ENCODE peak calls at places on chromosome 2, in eight cellular contexts. P is A549, W is mesendoderm, D is esophagus squamous epithelium, X is right atrium auricular region, N is dorsolateral prefrontal cortex, O is SJSA1, Y is right lobe of liver. A is an unnamed sample.

GRCh38 chr2:218878941-218879761 is 1.5 kb upstream of the WNT10A start:
- DNase-seq in P (no peak), W (no peak), D (no peak), X (no peak), N (no peak), O (no peak), Y (no peak), A (no peak)

GRCh38 chr2:8409461-8410260 is 272.2 kb upstream of the ID2 start:
- DNase-seq in P (no peak), W (no peak), D (no peak), X (no peak), N (no peak), O (no peak), Y (no peak), A (no peak)

GRCh38 chr2:24399434-24400206 is 39.3 kb upstream of the ITSN2 start:
- DNase-seq in P (no peak), W (no peak), D (no peak), X (no peak), N (no peak), O (no peak), Y (peak), A (no peak)

GRCh38 chr2:233350708-233351107 is 3.6 kb upstream of the DGKD start:
- DNase-seq in P (peak), W (peak), D (no peak), X (no peak), N (peak), O (peak), Y (no peak), A (no peak)

GRCh38 chr2:100563407-100564247 is 834 bp downstream of the PDCL3 start:
- DNase-seq in P (no peak), W (no peak), D (no peak), X (no peak), N (no peak), O (no peak), Y (no peak), A (peak)

GRCh38 chr2:218438601-218439000 is 19.7 kb downstream of the VIL1 start:
- DNase-seq in P (no peak), W (no peak), D (no peak), X (no peak), N (no peak), O (no peak), Y (peak), A (peak)

GRCh38 chr2:46487667-46488333 is 8.4 kb downstream of the TMEM247 start:
- DNase-seq in P (peak), W (peak), D (no peak), X (peak), N (no peak), O (no peak), Y (no peak), A (peak)

GRCh38 chr2:219662566-219662965 is 35.1 kb downstream of the SLC4A3 start:
- DNase-seq in P (no peak), W (peak), D (no peak), X (no peak), N (no peak), O (no peak), Y (no peak), A (no peak)

GRCh38 chr2:102141915-102142828 is at the start of gene IL1R1:
- DNase-seq in P (peak), W (peak), D (no peak), X (peak), N (no peak), O (peak), Y (peak), A (peak)

GRCh38 chr2:113755690-113756063 is 765 bp downstream of the SLC35F5 start:
- DNase-seq in P (peak), W (no peak), D (no peak), X (no peak), N (no peak), O (no peak), Y (no peak), A (no peak)

GRCh38 chr2:112646791-112647720 is 1.3 kb downstream of the SLC20A1 start:
- DNase-seq in P (peak), W (peak), D (no peak), X (peak), N (no peak), O (peak), Y (no peak), A (no peak)

GRCh38 chr2:216522892-216523502 is 24.4 kb downstream of the RPL37A start:
- DNase-seq in P (no peak), W (no peak), D (no peak), X (no peak), N (no peak), O (no peak), Y (no peak), A (no peak)

GRCh38 chr2:236546561-236546961 is 23.1 kb upstream of the ACKR3 start:
- DNase-seq in P (no peak), W (no peak), D (no peak), X (no peak), N (no peak), O (no peak), Y (no peak), A (no peak)
- H3K27ac ChIP-seq in P (no peak), W (no peak), D (no peak), X (no peak), N (no peak), O (no peak), Y (no peak), A (no peak)

DNA sequence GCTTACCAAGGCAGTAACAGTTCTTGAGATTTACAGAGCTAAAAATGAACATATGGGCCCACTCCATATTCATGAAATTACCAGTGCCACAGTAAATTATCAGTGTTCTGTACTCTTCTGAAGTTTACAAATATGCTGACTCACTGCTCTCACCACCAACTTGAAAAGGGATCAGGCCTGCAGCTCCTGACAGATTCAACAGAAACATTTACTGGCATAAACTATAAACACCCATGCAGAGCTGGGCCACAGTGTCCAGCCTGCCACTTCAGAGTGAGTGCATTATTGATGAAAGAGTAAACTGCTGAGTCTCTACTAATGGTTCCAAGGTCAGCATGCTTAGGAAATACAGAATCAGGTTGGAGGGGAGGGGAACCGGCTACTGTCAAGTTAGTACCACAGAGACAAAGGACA is 83.1 kb downstream of the FARSB start:
- DNase-seq in P (peak), W (no peak), D (no peak), X (no peak), N (no peak), O (no peak), Y (peak), A (no peak)
- H3K27ac ChIP-seq in P (peak), W (no peak), D (peak), X (peak), N (peak), O (peak), Y (no peak), A (peak)

GRCh38 chr2:190533968-190534309 is 583 bp downstream of the NEMP2 start:
- DNase-seq in P (no peak), W (no peak), D (no peak), X (no peak), N (no peak), O (no peak), Y (peak), A (no peak)
- H3K27ac ChIP-seq in P (peak), W (peak), D (peak), X (peak), N (peak), O (peak), Y (peak), A (peak)

GRCh38 chr2:42852798-42853197 is 60.4 kb upstream of the HAAO start:
- DNase-seq in P (no peak), W (no peak), D (no peak), X (no peak), N (no peak), O (no peak), Y (no peak), A (no peak)

GRCh38 chr2:42854207-42854818 is 61.9 kb upstream of the HAAO start:
- DNase-seq in P (no peak), W (peak), D (no peak), X (peak), N (no peak), O (peak), Y (peak), A (peak)

GRCh38 chr2:42855221-42855970 is 63.0 kb upstream of the HAAO start:
- DNase-seq in P (no peak), W (no peak), D (no peak), X (no peak), N (no peak), O (no peak), Y (no peak), A (no peak)

GRCh38 chr2:42851740-42852250 is 59.4 kb upstream of the HAAO start:
- DNase-seq in P (no peak), W (no peak), D (no peak), X (no peak), N (peak), O (no peak), Y (no peak), A (no peak)

GRCh38 chr2:42853571-42854206 is 61.3 kb upstream of the HAAO start:
- DNase-seq in P (no peak), W (no peak), D (no peak), X (no peak), N (no peak), O (no peak), Y (no peak), A (no peak)
- H3K27ac ChIP-seq in P (no peak), W (no peak), D (peak), X (peak), N (no peak), O (peak), Y (no peak), A (peak)